ENCODE peak calls at places on chromosomes 11 and 22, in five cellular contexts. T is CD4-positive, alpha-beta memory T cell; H is HEK293T; R is EL; N is IMR-90. L is an unnamed sample.

GRCh38 chr11:27173545-27173944 is 132.9 kb downstream of the BBOX1 start:
- DNase-seq in R (no peak), H (no peak), T (no peak), N (no peak), L (no peak)

GRCh38 chr11:57158582-57158981 is 23.2 kb upstream of the LRRC55 start:
- DNase-seq in N (no peak), T (no peak), H (no peak), R (no peak), L (no peak)

GRCh38 chr11:2447253-2447950 is 2.6 kb downstream of the KCNQ1 start:
- DNase-seq in R (no peak), H (no peak), T (no peak), N (no peak), L (no peak)

GRCh38 chr11:44475114-44475686 is 90.3 kb upstream of the CD82 start:
- DNase-seq in T (no peak), H (no peak), R (no peak), N (no peak), L (no peak)

GRCh38 chr11:12547953-12548650 is 126.1 kb upstream of the TEAD1 start:
- DNase-seq in N (no peak), H (no peak), R (no peak), T (no peak), L (no peak)

GRCh38 chr11:10378362-10378761 is 73.5 kb downstream of the ADM start:
- DNase-seq in R (no peak), H (no peak), T (no peak), N (no peak), L (no peak)

GRCh38 chr22:47292546-47293320 is 530.3 kb downstream of the TBC1D22A start:
- DNase-seq in T (no peak), R (no peak), N (no peak), H (no peak), L (no peak)

GRCh38 chr11:71206186-71206585 is 46.2 kb downstream of the SHANK2 start:
- DNase-seq in H (no peak), N (peak), R (no peak), T (no peak), L (no peak)

GRCh38 chr11:27968461-27968860 is 139.5 kb downstream of the KIF18A start:
- DNase-seq in T (no peak), N (no peak), H (no peak), R (no peak), L (no peak)

GRCh38 chr22:47198801-47199251 is 436.4 kb downstream of the TBC1D22A start:
- DNase-seq in H (no peak), N (no peak), R (no peak), T (no peak), L (no peak)

GRCh38 chr11:86816251-86816726 is 15.9 kb downstream of the PRSS23 start:
- DNase-seq in H (no peak), R (peak), N (peak), T (no peak), L (no peak)

GRCh38 chr11:59802639-59803176 is 7.9 kb downstream of the MRPL16 start:
- DNase-seq in N (peak), R (peak), H (peak), T (peak), L (peak)

GRCh38 chr11:86492370-86493030 is 117.8 kb downstream of the CCDC81 start:
- DNase-seq in R (no peak), H (no peak), T (no peak), N (no peak), L (no peak)

GRCh38 chr11:71339178-71339881 is 87.0 kb upstream of the SHANK2 start:
- DNase-seq in N (no peak), H (no peak), T (no peak), R (no peak), L (no peak)

GRCh38 chr11:9428706-9429105 is 32.1 kb upstream of the ZNF143 start:
- DNase-seq in N (no peak), T (no peak), R (no peak), H (no peak), L (no peak)

GRCh38 chr11:60078742-60079141 is 9.7 kb upstream of the MS4A2 start:
- DNase-seq in T (no peak), N (no peak), R (no peak), H (no peak), L (no peak)

GRCh38 chr11:5280582-5281102 is 10.9 kb upstream of the HBE1 start:
- DNase-seq in H (peak), R (peak), N (peak), T (no peak), L (no peak)

GRCh38 chr11:68839953-68840641 is 1.6 kb downstream of the CPT1A start:
- DNase-seq in T (no peak), N (peak), H (no peak), R (peak), L (peak)

GRCh38 chr11:65778431-65778900 is 2.3 kb downstream of the AP5B1 start:
- DNase-seq in N (no peak), H (no peak), R (no peak), T (no peak), L (no peak)

GRCh38 chr11:12232819-12233601 is 122.6 kb downstream of the MICAL2 start:
- DNase-seq in H (no peak), N (peak), T (no peak), R (peak), L (no peak)

GRCh38 chr22:44807915-44808690 is 55.7 kb downstream of the ARHGAP8 start:
- DNase-seq in N (no peak), T (no peak), R (no peak), H (peak), L (no peak)

GRCh38 chr11:74276581-74276980 is 34.9 kb downstream of the P4HA3 start:
- DNase-seq in T (no peak), N (peak), H (no peak), R (peak), L (no peak)

GRCh38 chr11:69443968-69444364 is 37.5 kb upstream of the LINC01488 start:
- DNase-seq in H (no peak), N (peak), R (peak), T (no peak), L (no peak)

GRCh38 chr22:41762980-41763779 is 37.3 kb upstream of the CCDC134 start:
- DNase-seq in R (peak), H (peak), T (peak), N (no peak), L (peak)

GRCh38 chr11:62889484-62890437 is 9.1 kb downstream of the SLC3A2 start:
- DNase-seq in N (peak), T (no peak), R (peak), H (peak), L (no peak)

GRCh38 chr11:23569547-23569946 is 709.3 kb upstream of the CCDC179 start:
- DNase-seq in R (no peak), T (no peak), N (no peak), H (no peak), L (no peak)

L was measured in CD4-positive, CD25-positive, alpha-beta regulatory T cell.